ENCODE peak calls at places on chromosomes 16 and 17, in six cellular contexts. One of them, this sample, is unnamed.

GRCh38 chr17:77210331-77210730 is 69.6 kb downstream of the SEC14L1 start:
- DNase-seq in effector memory CD4-positive, alpha-beta T cell: no peak
- DNase-seq in SJCRH30: no peak
- DNase-seq in naive thymus-derived CD4-positive, alpha-beta T cell: no peak
- DNase-seq in ascending aorta: no peak
- DNase-seq in CD8-positive, alpha-beta T cell: no peak
- DNase-seq in this sample: no peak

GRCh38 chr16:9128346-9129342 is 37.2 kb downstream of the HAPSTR1 start:
- DNase-seq in SJCRH30: no peak
- DNase-seq in naive thymus-derived CD4-positive, alpha-beta T cell: no peak
- DNase-seq in ascending aorta: no peak
- DNase-seq in CD8-positive, alpha-beta T cell: no peak
- DNase-seq in effector memory CD4-positive, alpha-beta T cell: no peak
- DNase-seq in this sample: no peak

GRCh38 chr16:68399456-68399855 is 48.9 kb downstream of the SMPD3 start:
- DNase-seq in naive thymus-derived CD4-positive, alpha-beta T cell: no peak
- DNase-seq in CD8-positive, alpha-beta T cell: no peak
- DNase-seq in effector memory CD4-positive, alpha-beta T cell: no peak
- DNase-seq in ascending aorta: no peak
- DNase-seq in SJCRH30: no peak
- DNase-seq in this sample: no peak

GRCh38 chr16:88287219-88287618 is 95.5 kb upstream of the ZNF469 start:
- DNase-seq in naive thymus-derived CD4-positive, alpha-beta T cell: no peak
- DNase-seq in CD8-positive, alpha-beta T cell: no peak
- DNase-seq in ascending aorta: no peak
- DNase-seq in SJCRH30: no peak
- DNase-seq in effector memory CD4-positive, alpha-beta T cell: no peak
- DNase-seq in this sample: no peak

GRCh38 chr16:75792781-75793180 is 66.5 kb upstream of the CPHXL start:
- DNase-seq in SJCRH30: no peak
- DNase-seq in ascending aorta: no peak
- DNase-seq in effector memory CD4-positive, alpha-beta T cell: no peak
- DNase-seq in CD8-positive, alpha-beta T cell: no peak
- DNase-seq in naive thymus-derived CD4-positive, alpha-beta T cell: no peak
- DNase-seq in this sample: no peak

GRCh38 chr16:54236761-54237160 is 49.8 kb downstream of the IRX3 start:
- DNase-seq in naive thymus-derived CD4-positive, alpha-beta T cell: no peak
- DNase-seq in effector memory CD4-positive, alpha-beta T cell: no peak
- DNase-seq in CD8-positive, alpha-beta T cell: no peak
- DNase-seq in ascending aorta: no peak
- DNase-seq in SJCRH30: no peak
- DNase-seq in this sample: no peak

GRCh38 chr17:80475949-80476876 is at the start of gene NPTX1:
- DNase-seq in SJCRH30: no peak
- DNase-seq in effector memory CD4-positive, alpha-beta T cell: no peak
- DNase-seq in CD8-positive, alpha-beta T cell: no peak
- DNase-seq in ascending aorta: no peak
- DNase-seq in naive thymus-derived CD4-positive, alpha-beta T cell: peak; percentile 24
- DNase-seq in this sample: no peak

GRCh38 chr17:40121191-40121885 is 433 bp upstream of the MSL1 start:
- DNase-seq in effector memory CD4-positive, alpha-beta T cell: no peak
- DNase-seq in SJCRH30: peak; percentile 73
- DNase-seq in CD8-positive, alpha-beta T cell: peak; percentile 28
- DNase-seq in ascending aorta: no peak
- DNase-seq in naive thymus-derived CD4-positive, alpha-beta T cell: peak; percentile 28
- DNase-seq in this sample: no peak

GRCh38 chr17:61843435-61843834 is 19.9 kb downstream of the BRIP1 start:
- DNase-seq in SJCRH30: no peak
- DNase-seq in ascending aorta: no peak
- DNase-seq in naive thymus-derived CD4-positive, alpha-beta T cell: no peak
- DNase-seq in effector memory CD4-positive, alpha-beta T cell: no peak
- DNase-seq in CD8-positive, alpha-beta T cell: no peak
- DNase-seq in this sample: no peak

GRCh38 chr17:27106347-27106981 is 187.4 kb upstream of the WSB1 start:
- DNase-seq in SJCRH30: no peak
- DNase-seq in ascending aorta: no peak
- DNase-seq in naive thymus-derived CD4-positive, alpha-beta T cell: no peak
- DNase-seq in CD8-positive, alpha-beta T cell: no peak
- DNase-seq in effector memory CD4-positive, alpha-beta T cell: no peak
- DNase-seq in this sample: no peak

GRCh38 chr16:79146-80054 is 1.4 kb downstream of the MPG start:
- DNase-seq in ascending aorta: no peak
- DNase-seq in naive thymus-derived CD4-positive, alpha-beta T cell: no peak
- DNase-seq in CD8-positive, alpha-beta T cell: no peak
- DNase-seq in SJCRH30: peak; percentile 79
- DNase-seq in effector memory CD4-positive, alpha-beta T cell: no peak
- DNase-seq in this sample: no peak

GRCh38 chr16:86509759-86510464 is 415 bp upstream of the FOXF1 start:
- DNase-seq in SJCRH30: peak; percentile 85
- DNase-seq in ascending aorta: no peak
- DNase-seq in effector memory CD4-positive, alpha-beta T cell: no peak
- DNase-seq in naive thymus-derived CD4-positive, alpha-beta T cell: no peak
- DNase-seq in CD8-positive, alpha-beta T cell: no peak
- DNase-seq in this sample: no peak

GRCh38 chr16:1042776-1043349 is 29.7 kb upstream of the SSTR5 start:
- DNase-seq in naive thymus-derived CD4-positive, alpha-beta T cell: no peak
- DNase-seq in CD8-positive, alpha-beta T cell: no peak
- DNase-seq in SJCRH30: no peak
- DNase-seq in ascending aorta: no peak
- DNase-seq in effector memory CD4-positive, alpha-beta T cell: no peak
- DNase-seq in this sample: no peak

GRCh38 chr16:69131167-69131748 is 1.1 kb downstream of the CHTF8 start:
- DNase-seq in naive thymus-derived CD4-positive, alpha-beta T cell: no peak
- DNase-seq in SJCRH30: peak; percentile 27
- DNase-seq in ascending aorta: no peak
- DNase-seq in CD8-positive, alpha-beta T cell: no peak
- DNase-seq in effector memory CD4-positive, alpha-beta T cell: no peak
- DNase-seq in this sample: no peak

GRCh38 chr17:59853168-59853918 is 39.4 kb downstream of the TUBD1 start:
- DNase-seq in SJCRH30: peak; percentile 32
- DNase-seq in ascending aorta: no peak
- DNase-seq in effector memory CD4-positive, alpha-beta T cell: peak; percentile 49
- DNase-seq in CD8-positive, alpha-beta T cell: peak; percentile 11
- DNase-seq in naive thymus-derived CD4-positive, alpha-beta T cell: no peak
- DNase-seq in this sample: no peak

GRCh38 chr16:55559233-55559632 is 7.3 kb upstream of the CAPNS2 start:
- DNase-seq in SJCRH30: no peak
- DNase-seq in naive thymus-derived CD4-positive, alpha-beta T cell: no peak
- DNase-seq in CD8-positive, alpha-beta T cell: no peak
- DNase-seq in effector memory CD4-positive, alpha-beta T cell: no peak
- DNase-seq in ascending aorta: no peak
- DNase-seq in this sample: no peak

GRCh38 chr16:55559933-55560516 is 6.5 kb upstream of the CAPNS2 start:
- DNase-seq in ascending aorta: no peak
- DNase-seq in CD8-positive, alpha-beta T cell: no peak
- DNase-seq in SJCRH30: no peak
- DNase-seq in effector memory CD4-positive, alpha-beta T cell: no peak
- DNase-seq in naive thymus-derived CD4-positive, alpha-beta T cell: no peak
- DNase-seq in this sample: no peak

GRCh38 chr16:55552621-55553020 is 13.9 kb upstream of the CAPNS2 start:
- DNase-seq in SJCRH30: no peak
- DNase-seq in effector memory CD4-positive, alpha-beta T cell: no peak
- DNase-seq in ascending aorta: no peak
- DNase-seq in naive thymus-derived CD4-positive, alpha-beta T cell: no peak
- DNase-seq in CD8-positive, alpha-beta T cell: no peak
- DNase-seq in this sample: no peak

GRCh38 chr16:55557186-55557585 is 9.3 kb upstream of the CAPNS2 start:
- DNase-seq in CD8-positive, alpha-beta T cell: no peak
- DNase-seq in naive thymus-derived CD4-positive, alpha-beta T cell: no peak
- DNase-seq in SJCRH30: no peak
- DNase-seq in effector memory CD4-positive, alpha-beta T cell: no peak
- DNase-seq in ascending aorta: no peak
- DNase-seq in this sample: no peak

GRCh38 chr16:55555436-55555835 is 11.0 kb upstream of the CAPNS2 start:
- DNase-seq in ascending aorta: no peak
- DNase-seq in CD8-positive, alpha-beta T cell: no peak
- DNase-seq in naive thymus-derived CD4-positive, alpha-beta T cell: no peak
- DNase-seq in SJCRH30: no peak
- DNase-seq in effector memory CD4-positive, alpha-beta T cell: no peak
- DNase-seq in this sample: no peak
- H3K27ac ChIP-seq in ascending aorta: no peak overlapping the region
- H3K27ac ChIP-seq in CD8-positive, alpha-beta T cell: no peak overlapping the region
- H3K27ac ChIP-seq in naive thymus-derived CD4-positive, alpha-beta T cell: no peak overlapping the region
- H3K27ac ChIP-seq in SJCRH30: no peak overlapping the region
- H3K27ac ChIP-seq in effector memory CD4-positive, alpha-beta T cell: no peak overlapping the region
- H3K27ac ChIP-seq in this sample: no peak overlapping the region

DNA sequence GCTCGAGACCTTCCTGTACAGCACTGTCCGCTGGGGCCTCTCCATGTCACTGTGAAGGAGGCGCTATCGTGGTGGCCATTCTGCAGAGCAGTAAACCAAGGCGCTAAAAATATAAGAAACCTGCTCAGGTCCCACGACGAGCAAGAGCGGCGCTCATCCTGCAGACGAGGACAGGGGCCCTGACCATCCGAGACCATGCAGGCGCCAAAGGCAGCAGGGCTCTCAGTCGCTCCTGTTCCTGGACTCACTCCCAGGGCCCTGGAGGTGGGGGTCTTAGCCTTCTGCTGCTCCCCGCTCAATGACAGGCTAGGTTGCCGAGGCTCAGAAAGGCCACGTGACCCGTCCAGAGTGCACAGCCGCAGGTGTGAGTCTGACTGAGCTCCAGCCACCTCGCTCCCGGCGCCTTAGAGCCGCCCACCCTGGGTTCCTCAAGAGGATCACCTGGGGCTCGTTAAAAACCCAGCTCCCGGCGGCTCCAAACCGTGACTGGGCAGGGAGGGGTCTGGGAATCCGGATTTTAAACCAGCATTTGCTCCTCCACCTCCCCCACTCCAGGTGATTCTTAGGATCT is 503 bp upstream of the ATP2C2 start:
- DNase-seq in CD8-positive, alpha-beta T cell: no peak
- DNase-seq in SJCRH30: no peak
- DNase-seq in effector memory CD4-positive, alpha-beta T cell: no peak
- DNase-seq in ascending aorta: no peak
- DNase-seq in naive thymus-derived CD4-positive, alpha-beta T cell: no peak
- DNase-seq in this sample: no peak
- H3K4me3 ChIP-seq in CD8-positive, alpha-beta T cell: no peak overlapping the region
- H3K4me3 ChIP-seq in SJCRH30: no peak overlapping the region
- H3K4me3 ChIP-seq in effector memory CD4-positive, alpha-beta T cell: no peak overlapping the region
- H3K4me3 ChIP-seq in ascending aorta: no peak overlapping the region
- H3K4me3 ChIP-seq in naive thymus-derived CD4-positive, alpha-beta T cell: no peak overlapping the region
- H3K4me3 ChIP-seq in this sample: peak overlapping the region; percentile 11

GRCh38 chr16:27199747-27200146 is 3.6 kb upstream of the KDM8 start:
- DNase-seq in SJCRH30: peak; percentile 29
- DNase-seq in naive thymus-derived CD4-positive, alpha-beta T cell: peak; percentile 61
- DNase-seq in ascending aorta: no peak
- DNase-seq in effector memory CD4-positive, alpha-beta T cell: no peak
- DNase-seq in CD8-positive, alpha-beta T cell: peak; percentile 29
- DNase-seq in this sample: no peak

GRCh38 chr16:27205436-27206065 is 2.2 kb downstream of the KDM8 start:
- DNase-seq in CD8-positive, alpha-beta T cell: no peak
- DNase-seq in SJCRH30: no peak
- DNase-seq in ascending aorta: no peak
- DNase-seq in naive thymus-derived CD4-positive, alpha-beta T cell: no peak
- DNase-seq in effector memory CD4-positive, alpha-beta T cell: no peak
- DNase-seq in this sample: no peak

GRCh38 chr16:27204232-27204915 is 1.0 kb downstream of the KDM8 start:
- DNase-seq in naive thymus-derived CD4-positive, alpha-beta T cell: no peak
- DNase-seq in CD8-positive, alpha-beta T cell: no peak
- DNase-seq in SJCRH30: no peak
- DNase-seq in effector memory CD4-positive, alpha-beta T cell: no peak
- DNase-seq in ascending aorta: no peak
- DNase-seq in this sample: no peak

GRCh38 chr16:27203429-27204231 is at the start of gene KDM8:
- DNase-seq in CD8-positive, alpha-beta T cell: peak; percentile 99
- DNase-seq in effector memory CD4-positive, alpha-beta T cell: peak; percentile 99
- DNase-seq in naive thymus-derived CD4-positive, alpha-beta T cell: peak; percentile 99
- DNase-seq in ascending aorta: peak; percentile 97
- DNase-seq in SJCRH30: peak; percentile 99
- DNase-seq in this sample: peak; percentile 100

GRCh38 chr16:27202923-27203428 is 350 bp upstream of the KDM8 start:
- DNase-seq in effector memory CD4-positive, alpha-beta T cell: no peak
- DNase-seq in SJCRH30: no peak
- DNase-seq in CD8-positive, alpha-beta T cell: no peak
- DNase-seq in naive thymus-derived CD4-positive, alpha-beta T cell: no peak
- DNase-seq in ascending aorta: no peak
- DNase-seq in this sample: no peak
- H3K27ac ChIP-seq in effector memory CD4-positive, alpha-beta T cell: peak overlapping the region; percentile 98
- H3K27ac ChIP-seq in SJCRH30: peak overlapping the region; percentile 95
- H3K27ac ChIP-seq in CD8-positive, alpha-beta T cell: peak overlapping the region; percentile 83
- H3K27ac ChIP-seq in naive thymus-derived CD4-positive, alpha-beta T cell: peak overlapping the region; percentile 93
- H3K27ac ChIP-seq in ascending aorta: peak overlapping the region; percentile 99
- H3K27ac ChIP-seq in this sample: peak overlapping the region; percentile 96

DNA sequence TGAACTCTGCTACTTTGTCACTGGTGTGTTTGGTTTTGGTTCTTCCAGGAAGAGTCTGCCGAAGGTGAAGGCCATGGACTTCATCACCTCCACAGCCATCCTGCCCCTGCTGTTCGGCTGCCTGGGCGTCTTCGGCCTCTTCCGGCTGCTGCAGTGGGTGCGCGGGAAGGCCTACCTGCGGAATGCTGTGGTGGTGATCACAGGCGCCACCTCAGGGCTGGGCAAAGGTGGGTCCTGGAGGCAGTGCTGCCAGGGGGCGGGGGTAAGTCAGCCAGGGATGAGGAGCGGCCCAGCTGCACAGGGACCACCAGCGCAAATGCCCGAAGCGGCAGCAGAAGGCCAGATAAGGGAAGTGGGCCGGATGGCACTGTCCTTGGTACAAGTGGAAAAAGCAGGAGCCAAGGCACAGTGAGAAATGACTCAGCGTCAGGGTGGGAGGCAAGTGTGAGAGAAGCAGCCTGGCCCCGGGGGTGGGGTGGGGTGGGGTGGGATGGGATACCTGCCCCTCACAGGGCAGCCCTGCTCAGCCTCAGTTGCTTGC is 41.9 kb downstream of the TMEM11 start:
- DNase-seq in ascending aorta: no peak
- DNase-seq in CD8-positive, alpha-beta T cell: no peak
- DNase-seq in SJCRH30: no peak
- DNase-seq in naive thymus-derived CD4-positive, alpha-beta T cell: no peak
- DNase-seq in effector memory CD4-positive, alpha-beta T cell: no peak
- DNase-seq in this sample: no peak
- H3K4me3 ChIP-seq in ascending aorta: no peak overlapping the region
- H3K4me3 ChIP-seq in CD8-positive, alpha-beta T cell: no peak overlapping the region
- H3K4me3 ChIP-seq in SJCRH30: no peak overlapping the region
- H3K4me3 ChIP-seq in naive thymus-derived CD4-positive, alpha-beta T cell: no peak overlapping the region
- H3K4me3 ChIP-seq in effector memory CD4-positive, alpha-beta T cell: no peak overlapping the region
- H3K4me3 ChIP-seq in this sample: no peak overlapping the region

DNA sequence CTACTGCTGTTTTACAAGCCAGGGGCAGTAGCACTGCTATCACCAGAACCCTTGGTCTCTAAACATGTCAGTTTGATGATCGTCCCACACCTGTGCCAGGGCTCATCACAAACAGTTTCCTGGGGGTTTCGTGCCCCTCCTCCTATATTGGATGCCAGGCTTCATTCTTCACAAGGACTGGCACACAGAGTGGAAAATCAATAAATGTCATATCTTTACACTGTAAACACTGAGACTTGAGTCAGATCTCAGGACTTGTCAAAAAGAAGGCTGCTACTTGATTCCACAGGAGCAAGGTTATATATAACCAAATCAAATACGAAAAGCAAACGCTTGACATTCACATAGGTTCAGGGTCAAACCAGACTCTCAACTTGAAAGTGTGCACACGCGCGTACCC is 39.3 kb upstream of the CLEC18B start:
- DNase-seq in CD8-positive, alpha-beta T cell: no peak
- DNase-seq in naive thymus-derived CD4-positive, alpha-beta T cell: no peak
- DNase-seq in ascending aorta: no peak
- DNase-seq in effector memory CD4-positive, alpha-beta T cell: no peak
- DNase-seq in SJCRH30: no peak
- DNase-seq in this sample: no peak
- H3K27ac ChIP-seq in CD8-positive, alpha-beta T cell: no peak overlapping the region
- H3K27ac ChIP-seq in naive thymus-derived CD4-positive, alpha-beta T cell: no peak overlapping the region
- H3K27ac ChIP-seq in ascending aorta: no peak overlapping the region
- H3K27ac ChIP-seq in effector memory CD4-positive, alpha-beta T cell: no peak overlapping the region
- H3K27ac ChIP-seq in SJCRH30: no peak overlapping the region
- H3K27ac ChIP-seq in this sample: no peak overlapping the region

GRCh38 chr16:7303677-7304200 is 28.9 kb upstream of the RBFOX1 start:
- DNase-seq in ascending aorta: no peak
- DNase-seq in CD8-positive, alpha-beta T cell: no peak
- DNase-seq in naive thymus-derived CD4-positive, alpha-beta T cell: no peak
- DNase-seq in effector memory CD4-positive, alpha-beta T cell: no peak
- DNase-seq in SJCRH30: peak; percentile 61
- DNase-seq in this sample: no peak
- H3K4me3 ChIP-seq in ascending aorta: no peak overlapping the region
- H3K4me3 ChIP-seq in CD8-positive, alpha-beta T cell: no peak overlapping the region
- H3K4me3 ChIP-seq in naive thymus-derived CD4-positive, alpha-beta T cell: no peak overlapping the region
- H3K4me3 ChIP-seq in effector memory CD4-positive, alpha-beta T cell: no peak overlapping the region
- H3K4me3 ChIP-seq in SJCRH30: peak overlapping the region; percentile 68
- H3K4me3 ChIP-seq in this sample: no peak overlapping the region

This sample was measured in right lobe of liver.